ENCODE peak calls at places on chromosomes 12 and 14, in seven cellular contexts. C, P, X, E, H, L and A are unnamed samples.

GRCh38 chr14:74251546-74252030 is 12.3 kb downstream of the VSX2 start:
- DNase-seq in C (peak), P (peak), X (peak), E (peak), H (peak), L (peak), A (peak)

GRCh38 chr12:83514372-83514771 is 827.7 kb downstream of the TMTC2 start:
- DNase-seq in C (no peak), P (no peak), X (no peak), E (no peak), H (no peak), L (no peak), A (no peak)

GRCh38 chr14:73662439-73663056 is 17.8 kb downstream of the DNAL1 start:
- DNase-seq in C (peak), P (peak), X (peak), E (no peak), H (no peak), L (peak), A (no peak)

GRCh38 chr12:69240625-69240984 is 1.2 kb downstream of the CPSF6 start:
- DNase-seq in C (peak), P (no peak), X (peak), E (no peak), H (peak), L (peak), A (peak)

GRCh38 chr12:16844875-16845274 is 238.9 kb upstream of the LMO3 start:
- DNase-seq in C (peak), P (no peak), X (no peak), E (no peak), H (no peak), L (no peak), A (no peak)

GRCh38 chr14:74620497-74620921 is 8.5 kb upstream of the LTBP2 start:
- DNase-seq in C (peak), P (peak), X (peak), E (no peak), H (no peak), L (peak), A (peak)

GRCh38 chr12:118866346-118866745 is 115.0 kb upstream of the SRRM4 start:
- DNase-seq in C (no peak), P (no peak), X (no peak), E (no peak), H (no peak), L (no peak), A (peak)

GRCh38 chr14:88765130-88765529 is 27.6 kb downstream of the EML5 start:
- DNase-seq in C (no peak), P (peak), X (no peak), E (no peak), H (no peak), L (no peak), A (no peak)

GRCh38 chr14:99441157-99441870 is 39.3 kb downstream of the SETD3 start:
- DNase-seq in C (peak), P (no peak), X (peak), E (no peak), H (no peak), L (no peak), A (no peak)

GRCh38 chr14:98210045-98210678 is 1061.8 kb downstream of the BCL11B start:
- DNase-seq in C (no peak), P (peak), X (no peak), E (no peak), H (no peak), L (no peak), A (peak)

GRCh38 chr14:34711169-34711568 is 3.2 kb downstream of the CFL2 start:
- DNase-seq in C (peak), P (peak), X (peak), E (no peak), H (peak), L (no peak), A (no peak)

GRCh38 chr12:94585624-94586023 is 64.7 kb downstream of the TMCC3 start:
- DNase-seq in C (no peak), P (no peak), X (no peak), E (no peak), H (no peak), L (no peak), A (no peak)

GRCh38 chr12:3725267-3726115 is 27.4 kb downstream of the CRACR2A start:
- DNase-seq in C (peak), P (no peak), X (peak), E (no peak), H (no peak), L (no peak), A (no peak)

GRCh38 chr12:6084969-6085450 is 39.5 kb downstream of the VWF start:
- DNase-seq in C (no peak), P (no peak), X (no peak), E (no peak), H (no peak), L (no peak), A (no peak)

GRCh38 chr12:65532744-65533143 is 254.3 kb downstream of the MSRB3 start:
- DNase-seq in C (peak), P (peak), X (peak), E (no peak), H (no peak), L (no peak), A (no peak)

GRCh38 chr12:4203772-4204376 is 69.7 kb upstream of the CCND2 start:
- DNase-seq in C (no peak), P (no peak), X (no peak), E (no peak), H (no peak), L (no peak), A (no peak)

GRCh38 chr14:94650806-94651805 is 38.9 kb downstream of the SERPINA3 start:
- DNase-seq in C (no peak), P (no peak), X (no peak), E (no peak), H (no peak), L (no peak), A (no peak)

GRCh38 chr12:88361493-88361892 is 218.8 kb downstream of the KITLG start:
- DNase-seq in C (no peak), P (no peak), X (peak), E (no peak), H (no peak), L (no peak), A (no peak)

GRCh38 chr14:83071888-83072501 is 1538.3 kb upstream of the SEL1L start:
- DNase-seq in C (peak), P (no peak), X (peak), E (no peak), H (peak), L (no peak), A (no peak)

GRCh38 chr14:99946652-99947489 is 118.4 kb upstream of the EVL start:
- DNase-seq in C (peak), P (no peak), X (peak), E (no peak), H (peak), L (peak), A (peak)

GRCh38 chr14:54550514-54550913 is 16.4 kb upstream of the SAMD4A start:
- DNase-seq in C (no peak), P (no peak), X (no peak), E (no peak), H (no peak), L (no peak), A (no peak)

GRCh38 chr14:54554401-54554800 is 12.5 kb upstream of the SAMD4A start:
- DNase-seq in C (no peak), P (no peak), X (no peak), E (no peak), H (no peak), L (no peak), A (no peak)

GRCh38 chr14:54556535-54556934 is 10.4 kb upstream of the SAMD4A start:
- DNase-seq in C (peak), P (no peak), X (peak), E (no peak), H (no peak), L (no peak), A (no peak)

GRCh38 chr14:54549862-54550261 is 17.1 kb upstream of the SAMD4A start:
- DNase-seq in C (peak), P (no peak), X (peak), E (no peak), H (no peak), L (no peak), A (no peak)

DNA sequence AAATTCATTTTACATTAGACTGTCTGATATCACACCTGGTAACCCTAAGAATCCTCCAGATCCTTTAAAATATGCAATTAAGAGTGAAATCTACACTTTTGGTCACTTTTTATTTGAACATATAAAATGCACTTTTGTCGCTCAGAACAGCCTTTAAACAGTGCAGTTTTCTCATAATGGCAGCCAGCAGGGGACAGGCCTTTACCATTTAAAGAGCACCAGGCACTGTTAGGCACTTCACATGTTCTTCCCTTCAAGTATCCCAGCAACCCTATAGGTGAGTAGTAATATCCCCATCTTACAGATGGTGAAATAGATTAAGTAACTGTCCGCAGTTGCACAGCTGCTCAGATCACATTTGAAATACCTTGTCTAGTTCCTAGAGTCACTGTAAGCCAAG is 11.3 kb upstream of the SAMD4A start:
- DNase-seq in C (no peak), P (no peak), X (peak), E (no peak), H (no peak), L (peak), A (no peak)
- TF ChIP-seq CTCF in C (peak), P (no peak), X (peak), E (no peak), H (no peak), L (peak), A (no peak)

DNA sequence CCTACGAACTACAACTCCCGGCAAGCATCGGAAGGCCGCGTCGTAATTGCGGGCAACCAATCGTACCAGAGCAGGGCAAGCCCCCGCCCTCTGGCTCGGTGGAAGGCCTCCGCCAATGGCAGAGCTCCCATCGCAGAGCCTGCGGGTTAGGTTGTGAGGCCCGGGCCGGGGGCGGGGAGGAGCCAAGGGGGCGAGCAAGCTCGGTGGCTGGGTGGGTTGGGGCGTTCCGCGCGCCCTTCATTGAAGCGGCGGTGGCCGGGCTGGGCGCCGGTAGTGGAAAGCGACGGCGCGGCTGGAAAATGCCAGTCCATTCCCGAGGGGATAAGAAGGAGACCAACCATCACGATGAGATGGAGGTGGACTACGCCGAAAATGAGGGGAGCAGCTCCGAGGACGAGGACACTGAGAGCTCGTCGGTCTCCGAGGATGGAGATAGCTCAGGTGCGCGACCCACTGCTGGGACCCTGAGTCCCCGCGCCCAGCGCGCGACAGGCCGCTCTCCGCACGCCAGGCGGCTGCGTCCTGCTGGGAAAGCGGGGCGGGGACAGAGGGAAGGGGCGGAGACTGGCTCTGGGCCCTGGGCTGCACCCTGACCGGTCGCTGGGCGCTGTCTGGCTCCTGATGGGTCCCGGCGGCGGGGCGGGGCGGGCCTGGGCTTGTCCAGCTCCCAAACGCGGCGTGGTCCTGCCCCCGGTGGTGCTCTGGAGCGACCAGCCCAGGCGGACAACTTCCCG is at the start of gene BRMS1L:
- DNase-seq in C (peak), P (peak), X (peak), E (peak), H (peak), L (peak), A (peak)
- TF ChIP-seq CTCF in C (no peak), P (no peak), X (no peak), E (no peak), H (no peak), L (no peak), A (no peak)

DNA sequence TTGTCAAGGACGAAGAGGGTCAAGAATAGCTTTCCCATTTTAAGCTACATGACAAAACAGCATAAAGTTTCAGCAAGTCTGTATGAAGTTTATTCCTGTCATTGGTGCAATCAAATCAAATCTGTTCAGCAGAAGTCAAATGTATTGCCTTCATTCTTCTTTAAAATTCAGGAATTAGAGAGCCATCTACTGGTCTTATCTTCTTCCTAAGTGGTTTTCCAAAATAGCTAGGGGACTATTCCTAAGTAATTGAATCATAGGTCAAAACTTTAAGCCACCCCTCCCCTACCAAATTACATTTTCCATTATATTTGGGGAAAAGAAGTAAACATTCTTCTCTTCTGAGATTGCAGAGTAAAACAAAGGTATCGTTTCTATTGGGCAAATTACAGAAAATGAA is 990.2 kb downstream of the GALC start:
- DNase-seq in C (no peak), P (no peak), X (peak), E (no peak), H (no peak), L (no peak), A (no peak)
- TF ChIP-seq CTCF in C (no peak), P (no peak), X (peak), E (no peak), H (no peak), L (no peak), A (no peak)

GRCh38 chr14:95711476-95712176 is 2.3 kb downstream of the TCL1A start:
- DNase-seq in C (no peak), P (no peak), X (no peak), E (no peak), H (no peak), L (no peak), A (no peak)

GRCh38 chr14:95710106-95710505 is 3.8 kb downstream of the TCL1A start:
- DNase-seq in C (no peak), P (no peak), X (no peak), E (no peak), H (no peak), L (no peak), A (no peak)

GRCh38 chr14:95712398-95712797 is 1.5 kb downstream of the TCL1A start:
- DNase-seq in C (no peak), P (no peak), X (no peak), E (no peak), H (no peak), L (no peak), A (no peak)

GRCh38 chr14:95713596-95714371 is at the start of gene TCL1A:
- DNase-seq in C (no peak), P (no peak), X (no peak), E (no peak), H (peak), L (no peak), A (no peak)
- TF ChIP-seq CTCF in C (no peak), P (no peak), X (no peak), E (no peak), H (peak), L (no peak), A (no peak)

GRCh38 chr14:78612666-78613065 is 442.5 kb downstream of the NRXN3 start:
- DNase-seq in C (no peak), P (no peak), X (peak), E (no peak), H (no peak), L (no peak), A (no peak)
- TF ChIP-seq CTCF in C (no peak), P (no peak), X (no peak), E (no peak), H (no peak), L (no peak), A (no peak)

DNA sequence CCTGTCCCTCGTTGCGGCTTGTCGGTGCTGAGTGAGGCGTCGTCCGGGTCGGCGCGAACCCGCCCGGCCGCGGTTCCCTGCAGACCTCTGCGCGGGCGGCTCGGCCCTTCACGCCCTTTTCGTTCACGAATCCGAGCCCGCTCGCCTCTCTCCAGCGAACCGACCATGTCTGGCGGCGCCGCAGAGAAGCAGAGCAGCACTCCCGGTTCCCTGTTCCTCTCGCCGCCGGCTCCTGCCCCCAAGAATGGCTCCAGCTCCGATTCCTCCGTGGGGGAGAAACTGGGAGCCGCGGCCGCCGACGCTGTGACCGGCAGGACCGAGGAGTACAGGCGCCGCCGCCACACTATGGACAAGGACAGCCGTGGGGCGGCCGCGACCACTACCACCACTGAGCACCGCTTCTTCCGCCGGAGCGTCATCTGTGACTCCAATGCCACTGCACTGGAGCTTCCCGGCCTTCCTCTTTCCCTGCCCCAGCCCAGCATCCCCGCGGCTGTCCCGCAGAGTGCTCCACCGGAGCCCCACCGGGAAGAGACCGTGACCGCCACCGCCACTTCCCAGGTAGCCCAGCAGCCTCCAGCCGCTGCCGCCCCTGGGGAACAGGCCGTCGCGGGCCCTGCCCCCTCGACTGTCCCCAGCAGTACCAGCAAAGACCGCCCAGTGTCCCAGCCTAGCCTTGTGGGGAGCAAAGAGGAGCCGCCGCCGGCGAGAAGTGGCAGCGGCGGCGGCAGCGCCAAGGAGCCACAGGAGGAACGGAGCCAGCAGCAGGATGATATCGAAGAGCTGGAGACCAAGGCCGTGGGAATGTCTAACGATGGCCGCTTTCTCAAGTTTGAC is 1.2 kb downstream of the WNK1 start:
- DNase-seq in C (peak), P (peak), X (peak), E (peak), H (peak), L (no peak), A (peak)
- TF ChIP-seq CTCF in C (no peak), P (peak), X (no peak), E (no peak), H (no peak), L (no peak), A (no peak)

DNA sequence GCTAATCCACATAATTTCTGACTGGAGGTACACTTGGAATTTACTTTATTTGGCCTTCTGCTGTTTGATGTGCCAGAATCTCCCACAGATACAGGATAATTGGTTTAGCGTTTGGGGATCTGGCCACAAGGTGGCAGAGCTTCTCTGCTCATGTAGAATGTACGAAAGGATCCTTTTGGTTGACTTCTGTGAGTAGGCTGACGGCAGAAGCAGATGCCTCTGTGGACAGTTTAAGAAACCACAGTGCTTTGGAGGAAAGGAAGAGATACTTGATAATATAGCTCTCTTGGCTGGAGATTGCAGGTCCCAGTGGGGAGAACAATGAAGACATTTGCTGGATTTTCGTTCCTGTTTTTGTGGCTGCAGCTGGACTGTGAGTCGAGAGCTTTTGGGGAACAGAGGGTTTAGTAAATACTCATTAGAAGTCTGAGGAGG is 75.3 kb upstream of the OR4E1 start:
- DNase-seq in C (peak), P (peak), X (peak), E (no peak), H (peak), L (peak), A (peak)
- TF ChIP-seq CTCF in C (peak), P (peak), X (peak), E (peak), H (peak), L (peak), A (peak)